ENCODE peak calls at places on chromosomes 2 and 18, in six cellular contexts. S, Y, T, D, R and A are unnamed samples.

GRCh38 chr18:76487782-76488181 is 7.3 kb downstream of the ZNF516 start:
- DNase-seq in D (no peak), R (no peak), S (no peak), T (no peak), Y (no peak), A (no peak)

GRCh38 chr2:28716265-28716865 is 35.3 kb upstream of the PPP1CB start:
- DNase-seq in T (peak; percentile 60), R (peak; percentile 47), D (peak; percentile 55), S (no peak), Y (no peak), A (no peak)

GRCh38 chr18:32730068-32730467 is 42.8 kb downstream of the KLHL14 start:
- DNase-seq in T (no peak), R (no peak), D (no peak), S (no peak), Y (no peak), A (no peak)

GRCh38 chr2:46036929-46037328 is 260.3 kb upstream of the EPAS1 start:
- DNase-seq in S (no peak), R (no peak), Y (no peak), D (no peak), T (no peak), A (no peak)

GRCh38 chr2:188966079-188966571 is 8.0 kb upstream of the COL3A1 start:
- DNase-seq in S (no peak), T (no peak), R (no peak), Y (no peak), D (no peak), A (no peak)

GRCh38 chr2:133780099-133780996 is 212.1 kb upstream of the NCKAP5 start:
- DNase-seq in R (peak; percentile 70), T (peak; percentile 72), S (peak; percentile 77), D (peak; percentile 45), Y (peak; percentile 86), A (no peak)

GRCh38 chr18:58345875-58346274 is 283.0 kb downstream of the ALPK2 start:
- DNase-seq in S (no peak), D (no peak), R (no peak), Y (no peak), T (no peak), A (no peak)

GRCh38 chr18:74996055-74996454 is 212.9 kb downstream of the PTGR3 start:
- DNase-seq in R (no peak), S (no peak), Y (no peak), T (no peak), D (no peak), A (no peak)

GRCh38 chr2:1769703-1770422 is 25.5 kb upstream of the PXDN start:
- DNase-seq in S (peak; percentile 45), T (peak; percentile 62), Y (peak; percentile 88), D (peak; percentile 55), R (peak; percentile 73), A (peak; percentile 96)

GRCh38 chr2:52074139-52074719 is 1042.3 kb upstream of the NRXN1 start:
- DNase-seq in S (peak; percentile 46), R (no peak), D (no peak), Y (no peak), T (no peak), A (no peak)

GRCh38 chr18:5311273-5312009 is 15.9 kb upstream of the ZBTB14 start:
- DNase-seq in Y (no peak), R (no peak), S (no peak), T (no peak), D (no peak), A (no peak)

GRCh38 chr2:65574911-65575444 is 142.6 kb upstream of the SPRED2 start:
- DNase-seq in D (no peak), T (no peak), S (no peak), R (no peak), Y (no peak), A (no peak)

GRCh38 chr2:18833941-18834340 is 244.6 kb upstream of the NT5C1B start:
- DNase-seq in D (no peak), S (no peak), R (no peak), T (no peak), Y (no peak), A (no peak)

GRCh38 chr2:24871852-24872323 is 48.1 kb downstream of the ADCY3 start:
- DNase-seq in S (no peak), Y (peak; percentile 17), D (no peak), T (peak; percentile 43), R (no peak), A (no peak)

GRCh38 chr2:160415991-160416390 is 77.6 kb downstream of the RBMS1 start:
- DNase-seq in S (no peak), Y (no peak), R (no peak), T (no peak), D (no peak), A (no peak)

GRCh38 chr2:224039080-224039769 is at the start of gene SERPINE2:
- DNase-seq in R (no peak), S (peak; percentile 77), Y (peak; percentile 79), T (peak; percentile 75), D (peak; percentile 60), A (peak; percentile 59)

GRCh38 chr2:209496586-209496982 is 72.7 kb downstream of the MAP2 start:
- DNase-seq in D (no peak), R (no peak), Y (no peak), S (no peak), T (no peak), A (no peak)

GRCh38 chr2:23541453-23542334 is 156.7 kb downstream of the KLHL29 start:
- DNase-seq in D (no peak), S (no peak), Y (no peak), T (no peak), R (no peak), A (no peak)

GRCh38 chr2:117985092-117985491 is 28.8 kb downstream of the CCDC93 start:
- DNase-seq in Y (no peak), R (no peak), D (no peak), S (no peak), T (no peak), A (no peak)

GRCh38 chr2:212535963-212536362 is 2.6 kb downstream of the ERBB4 start:
- DNase-seq in R (no peak), T (no peak), S (no peak), D (no peak), Y (no peak), A (no peak)

GRCh38 chr2:9548506-9548905 is 7.1 kb downstream of the ADAM17 start:
- DNase-seq in S (peak; percentile 67), Y (no peak), T (no peak), D (no peak), R (no peak), A (no peak)

GRCh38 chr2:84694088-84694622 is 177.9 kb downstream of the DNAH6 start:
- DNase-seq in R (no peak), S (no peak), T (no peak), Y (no peak), D (no peak), A (peak; percentile 44)

GRCh38 chr2:215712850-215713230 is 277.0 kb upstream of the FN1 start:
- DNase-seq in Y (no peak), D (no peak), R (no peak), T (no peak), S (no peak), A (no peak)

GRCh38 chr2:240045098-240045497 is 8.2 kb downstream of the OR6B3 start:
- DNase-seq in Y (no peak), T (no peak), R (no peak), S (no peak), D (no peak), A (no peak)

GRCh38 chr2:85851253-85851955 is 37.4 kb downstream of the ST3GAL5 start:
- DNase-seq in D (peak; percentile 45), S (no peak), T (peak; percentile 60), R (no peak), Y (no peak), A (no peak)

GRCh38 chr2:200677721-200678532 is 92.1 kb downstream of the AOX1 start:
- DNase-seq in Y (no peak), S (no peak), R (no peak), D (no peak), T (no peak), A (no peak)

DNA sequence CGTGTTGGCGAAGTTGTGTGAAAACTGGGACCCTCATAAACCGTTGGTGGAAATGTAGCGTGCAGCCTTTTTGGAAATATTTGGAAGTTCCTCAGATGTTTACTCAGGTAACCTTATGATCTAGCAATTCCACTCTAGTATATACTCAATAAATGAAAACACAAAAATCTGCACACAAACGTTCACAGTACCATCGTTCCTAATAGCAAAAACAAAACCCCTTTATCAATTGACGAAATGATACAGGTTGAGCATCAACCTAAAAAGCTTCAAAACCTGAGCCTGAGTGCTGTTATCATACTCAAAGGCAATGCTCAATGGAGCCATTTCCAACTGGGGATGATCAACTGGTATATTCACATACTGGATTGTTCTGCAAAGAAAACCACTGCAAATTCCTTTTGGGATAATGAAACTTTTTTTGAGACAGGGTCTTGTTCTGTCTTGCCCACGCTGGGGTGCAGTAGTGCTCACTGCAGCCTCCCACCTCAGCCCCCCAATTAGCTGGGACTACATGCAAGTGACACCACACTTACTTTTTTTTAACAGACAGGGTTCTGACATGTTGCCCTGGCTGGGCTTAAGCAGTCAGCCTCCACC is 777 bp upstream of the C18orf32 start:
- DNase-seq in Y (no peak), D (no peak), R (no peak), S (no peak), T (no peak), A (no peak)
- H3K36me3 ChIP-seq in Y (peaks cover 39% of the 10 kb centered on the region), D (peaks cover 14% of the 10 kb centered on the region), R (peaks cover 6% of the 10 kb centered on the region), S (peaks cover 22% of the 10 kb centered on the region), T (no peaks in the 10 kb centered on the region), A (no peaks in the 10 kb centered on the region)

DNA sequence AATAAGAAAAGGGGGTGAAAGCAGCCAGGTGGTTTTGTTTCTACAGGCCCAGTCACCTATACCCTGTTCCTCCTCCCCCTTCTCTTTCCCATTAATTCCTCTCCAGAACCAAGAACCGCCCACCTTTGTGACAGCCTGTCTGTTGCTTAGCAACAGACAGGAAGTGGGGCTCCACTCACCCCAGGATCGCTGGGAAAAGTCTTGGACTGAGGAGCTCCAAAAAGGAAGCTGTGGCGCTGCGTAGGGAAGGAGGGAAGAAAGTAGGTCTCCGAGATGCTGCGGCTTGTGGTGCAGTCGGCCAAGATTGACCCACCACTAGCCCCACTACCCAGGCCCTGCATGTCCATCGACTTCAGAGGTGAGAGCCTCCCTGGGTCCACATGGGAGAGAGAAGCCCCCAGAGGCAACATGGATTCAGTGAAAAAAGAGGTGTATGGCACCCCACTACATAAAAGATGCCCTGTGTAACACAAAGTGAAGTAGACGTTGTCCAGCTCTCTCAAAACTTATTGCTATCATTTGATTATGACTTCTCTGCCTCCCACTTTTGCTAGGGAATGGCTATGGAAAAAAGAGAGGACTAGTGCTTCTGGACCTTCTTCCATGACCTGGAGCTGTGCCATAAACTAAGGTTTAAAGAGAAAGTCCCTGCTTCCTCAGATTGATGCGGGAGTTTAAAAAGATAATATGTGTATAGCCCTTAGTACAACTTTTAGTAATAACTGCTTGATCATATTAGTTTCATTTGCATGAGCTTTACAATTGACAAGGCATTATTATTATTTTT is at the start of gene FER1L5:
- DNase-seq in R (peak; percentile 31), Y (peak; percentile 80), S (no peak), D (peak; percentile 44), T (no peak), A (no peak)
- TF ChIP-seq CTCF in R (no peak), Y (no peak), S (no peak), D (no peak), T (no peak), A (no peak)

DNA sequence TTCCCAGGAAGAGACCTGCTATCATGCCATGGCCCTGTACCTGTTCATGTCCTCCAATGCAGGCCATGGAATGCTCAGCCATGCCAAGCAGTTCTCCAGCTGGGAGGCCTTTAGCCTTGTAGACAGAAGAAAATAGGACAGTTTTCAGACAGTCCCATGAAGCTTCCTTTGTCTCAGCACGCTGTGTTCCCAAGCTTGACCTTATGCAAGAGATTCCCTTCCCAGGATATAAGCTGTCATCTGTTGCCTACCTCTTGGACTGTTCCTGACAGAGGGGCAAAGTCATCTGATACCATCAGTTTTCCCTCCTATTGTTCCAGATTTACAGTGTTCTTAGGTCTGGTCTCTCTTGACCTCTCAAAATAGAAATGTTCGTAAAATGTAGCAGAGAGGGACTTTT is 96.6 kb upstream of the EML6 start:
- DNase-seq in T (no peak), R (no peak), D (no peak), Y (no peak), S (no peak), A (no peak)
- H3K36me3 ChIP-seq in T (no peaks in the 10 kb centered on the region), R (peaks cover 31% of the 10 kb centered on the region), D (peaks cover 61% of the 10 kb centered on the region), Y (peaks cover 99% of the 10 kb centered on the region), S (peaks cover 65% of the 10 kb centered on the region), A (peaks cover 8% of the 10 kb centered on the region)

GRCh38 chr2:105402809-105403208 is 4.0 kb upstream of the FHL2 start:
- DNase-seq in T (no peak), Y (no peak), S (no peak), D (no peak), R (no peak), A (no peak)
- TF ChIP-seq CTCF in T (no peak), Y (no peak), S (no peak), D (no peak), R (no peak), A (no peak)